ENCODE peak calls at places on chromosomes 12 and 14, in nine cellular contexts. S is PC-3, R is GM23248, L is AG04450, E is IMR-90, D is sigmoid colon, Y is adipocyte, N is stomach, I is GM12878. O is an unnamed sample.

GRCh38 chr12:112480931-112481330 is 62.2 kb downstream of the PTPN11 start:
- DNase-seq in S (no peak), R (no peak), L (no peak), E (no peak), D (no peak), Y (no peak), N (no peak), I (no peak), O (no peak)

GRCh38 chr12:107984973-107985372 is 144.1 kb upstream of the WSCD2 start:
- DNase-seq in S (no peak), R (no peak), L (no peak), E (no peak), D (no peak), Y (no peak), N (no peak), I (no peak), O (no peak)

GRCh38 chr12:17810399-17810798 is 279.6 kb downstream of the RERGL start:
- DNase-seq in S (no peak), R (no peak), L (no peak), E (no peak), D (no peak), Y (no peak), N (no peak), I (no peak), O (no peak)

GRCh38 chr12:28817524-28817923 is 331.6 kb upstream of the FAR2 start:
- DNase-seq in S (no peak), R (no peak), L (no peak), E (no peak), D (no peak), Y (no peak), N (no peak), I (no peak), O (no peak)

GRCh38 chr12:83818888-83819287 is 1093.7 kb downstream of the SLC6A15 start:
- DNase-seq in S (peak; percentile 83), R (peak; percentile 72), L (no peak), E (peak; percentile 31), D (peak; percentile 75), Y (peak; percentile 42), N (no peak), I (no peak), O (peak; percentile 33)

GRCh38 chr14:21525571-21525970 is 575 bp downstream of the SALL2 start:
- DNase-seq in S (no peak), R (peak; percentile 24), L (no peak), E (peak; percentile 20), D (no peak), Y (peak; percentile 37), N (no peak), I (no peak), O (no peak)

GRCh38 chr14:24876996-24877395 is 173.0 kb downstream of the STXBP6 start:
- DNase-seq in S (no peak), R (no peak), L (no peak), E (no peak), D (no peak), Y (no peak), N (no peak), I (no peak), O (no peak)

GRCh38 chr12:44774815-44775411 is 101.2 kb downstream of the NELL2 start:
- DNase-seq in S (peak; percentile 54), R (peak; percentile 24), L (no peak), E (peak; percentile 1), D (no peak), Y (peak; percentile 13), N (peak; percentile 42), I (no peak), O (peak; percentile 9)

GRCh38 chr14:102421366-102422057 is 58.8 kb downstream of the TECPR2 start:
- DNase-seq in S (no peak), R (no peak), L (no peak), E (no peak), D (peak; percentile 41), Y (no peak), N (no peak), I (no peak), O (no peak)

GRCh38 chr14:105201156-105201927 is 20.2 kb upstream of the NUDT14 start:
- DNase-seq in S (no peak), R (no peak), L (no peak), E (no peak), D (no peak), Y (no peak), N (no peak), I (no peak), O (no peak)

GRCh38 chr12:84920331-84920730 is 7.7 kb upstream of the SLC6A15 start:
- DNase-seq in S (peak; percentile 49), R (peak; percentile 30), L (no peak), E (peak; percentile 4), D (no peak), Y (no peak), N (no peak), I (no peak), O (no peak)

GRCh38 chr14:100604126-100604501 is 16.9 kb upstream of the BEGAIN start:
- DNase-seq in S (no peak), R (no peak), L (no peak), E (no peak), D (peak; percentile 34), Y (no peak), N (no peak), I (no peak), O (no peak)

GRCh38 chr14:78848234-78848820 is 678.2 kb downstream of the NRXN3 start:
- DNase-seq in S (peak; percentile 62), R (peak; percentile 57), L (no peak), E (peak; percentile 31), D (no peak), Y (peak; percentile 51), N (peak; percentile 27), I (no peak), O (peak; percentile 1)

GRCh38 chr12:108375986-108376663 is 37.0 kb upstream of the CMKLR1 start:
- DNase-seq in S (no peak), R (peak; percentile 67), L (no peak), E (no peak), D (no peak), Y (no peak), N (no peak), I (no peak), O (peak; percentile 50)

GRCh38 chr12:124921200-124922008 is 7.0 kb upstream of the UBC start:
- DNase-seq in S (peak; percentile 81), R (peak; percentile 63), L (no peak), E (peak; percentile 66), D (peak; percentile 72), Y (peak; percentile 78), N (peak; percentile 63), I (peak; percentile 97), O (peak; percentile 57)
- H3K4me3 ChIP-seq in S (peak overlapping the region; percentile 73), R (peak overlapping the region; percentile 70), L (peak overlapping the region; percentile 45), E (peak overlapping the region; percentile 36), D (peak overlapping the region; percentile 17), Y (peak overlapping the region; percentile 78), N (peak overlapping the region; percentile 7), I (peak overlapping the region; percentile 58), O (peak overlapping the region; percentile 55)

GRCh38 chr12:4069046-4070010 is 196.1 kb upstream of the PARP11 start:
- DNase-seq in S (no peak), R (no peak), L (no peak), E (no peak), D (no peak), Y (no peak), N (no peak), I (no peak), O (no peak)
- H3K27me3 ChIP-seq in S (peaks cover 5% of the 10 kb centered on the region), R (no peaks in the 10 kb centered on the region), L (no peaks in the 10 kb centered on the region), E (no peaks in the 10 kb centered on the region), D (no peaks in the 10 kb centered on the region), Y (no peaks in the 10 kb centered on the region), N (no peaks in the 10 kb centered on the region), I (no peaks in the 10 kb centered on the region), O (peaks cover 10% of the 10 kb centered on the region)

GRCh38 chr14:34036319-34036761 is 85.5 kb upstream of the EGLN3 start:
- DNase-seq in S (no peak), R (no peak), L (no peak), E (no peak), D (no peak), Y (peak; percentile 56), N (no peak), I (no peak), O (no peak)

GRCh38 chr14:34038358-34039057 is 87.6 kb upstream of the EGLN3 start:
- DNase-seq in S (no peak), R (no peak), L (no peak), E (no peak), D (no peak), Y (no peak), N (no peak), I (no peak), O (no peak)

GRCh38 chr14:34035177-34035933 is 84.5 kb upstream of the EGLN3 start:
- DNase-seq in S (peak; percentile 29), R (no peak), L (no peak), E (no peak), D (no peak), Y (peak; percentile 7), N (peak; percentile 42), I (no peak), O (peak; percentile 92)

GRCh38 chr14:34034447-34035176 is 83.7 kb upstream of the EGLN3 start:
- DNase-seq in S (no peak), R (no peak), L (no peak), E (no peak), D (no peak), Y (no peak), N (no peak), I (no peak), O (no peak)

GRCh38 chr14:34035934-34036250 is 85.0 kb upstream of the EGLN3 start:
- DNase-seq in S (no peak), R (no peak), L (no peak), E (no peak), D (no peak), Y (no peak), N (no peak), I (no peak), O (no peak)
- H3K4me3 ChIP-seq in S (no peak overlapping the region), R (no peak overlapping the region), L (no peak overlapping the region), E (no peak overlapping the region), D (no peak overlapping the region), Y (no peak overlapping the region), N (no peak overlapping the region), I (no peak overlapping the region), O (no peak overlapping the region)

GRCh38 chr12:94874086-94874985 is 129.2 kb downstream of the NDUFA12 start:
- DNase-seq in S (no peak), R (no peak), L (no peak), E (no peak), D (no peak), Y (no peak), N (no peak), I (no peak), O (no peak)

GRCh38 chr12:94873368-94874085 is 130.0 kb downstream of the NDUFA12 start:
- DNase-seq in S (no peak), R (peak; percentile 33), L (no peak), E (no peak), D (no peak), Y (peak; percentile 58), N (peak; percentile 28), I (no peak), O (peak; percentile 33)

GRCh38 chr12:94872671-94873367 is 130.7 kb downstream of the NDUFA12 start:
- DNase-seq in S (no peak), R (no peak), L (no peak), E (no peak), D (no peak), Y (no peak), N (no peak), I (no peak), O (no peak)

GRCh38 chr12:94875525-94875924 is 128.0 kb downstream of the NDUFA12 start:
- DNase-seq in S (peak; percentile 58), R (no peak), L (no peak), E (no peak), D (no peak), Y (no peak), N (no peak), I (peak; percentile 86), O (no peak)

DNA sequence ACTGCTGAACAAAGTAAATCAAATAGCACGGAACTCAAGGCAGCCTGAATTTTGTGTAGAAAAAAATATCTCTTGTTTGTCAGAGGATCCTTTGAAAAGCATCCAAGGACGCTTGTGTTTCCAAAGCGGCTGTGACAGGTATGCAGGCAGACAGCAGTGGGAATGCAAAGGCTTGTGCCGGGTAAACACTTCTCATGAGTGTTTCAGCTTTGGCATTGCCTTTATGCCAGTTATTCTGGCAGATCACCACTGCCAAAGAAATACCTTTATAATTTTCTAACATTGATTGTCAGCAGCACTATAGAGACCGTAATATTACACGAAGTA is 128.5 kb downstream of the NDUFA12 start:
- DNase-seq in S (peak; percentile 14), R (no peak), L (no peak), E (no peak), D (no peak), Y (no peak), N (no peak), I (no peak), O (no peak)
- H3K27me3 ChIP-seq in S (peaks cover 58% of the 10 kb centered on the region), R (peaks cover 56% of the 10 kb centered on the region), L (peaks cover 49% of the 10 kb centered on the region), E (peaks cover 50% of the 10 kb centered on the region), D (peaks cover 7% of the 10 kb centered on the region), Y (peaks cover 60% of the 10 kb centered on the region), N (peaks cover 25% of the 10 kb centered on the region), I (no peaks in the 10 kb centered on the region), O (peaks cover 17% of the 10 kb centered on the region)